ENCODE peak calls at places on chromosome 15, in seven cellular contexts. Q is fibroblast of pulmonary artery, U is PC-3, B is fibroblast of mammary gland, S is GM23338, R is neural crest cell, F is heart left ventricle. O is an unnamed sample.

GRCh38 chr15:84586641-84587160 is 14.1 kb upstream of the ZSCAN2 start:
- DNase-seq in Q (no peak), U (no peak), B (no peak), S (peak), R (no peak), F (no peak), O (no peak)

GRCh38 chr15:50828610-50829206 is 63.2 kb upstream of the SPPL2A start:
- DNase-seq in Q (peak), U (peak), B (peak), S (peak), R (no peak), F (no peak), O (no peak)

GRCh38 chr15:52078876-52079700 is 33.5 kb downstream of the BCL2L10 start:
- DNase-seq in Q (peak), U (peak), B (peak), S (peak), R (peak), F (peak), O (peak)

GRCh38 chr15:68277131-68277604 is 377 bp upstream of the FEM1B start:
- DNase-seq in Q (peak), U (no peak), B (peak), S (peak), R (no peak), F (peak), O (no peak)

GRCh38 chr15:31128919-31129768 is 27.6 kb upstream of the TRPM1 start:
- DNase-seq in Q (peak), U (peak), B (peak), S (peak), R (peak), F (peak), O (peak)

GRCh38 chr15:63904042-63904441 is 70.3 kb upstream of the HERC1 start:
- DNase-seq in Q (no peak), U (no peak), B (no peak), S (no peak), R (no peak), F (no peak), O (no peak)

GRCh38 chr15:101068961-101069734 is 150.0 kb downstream of the LRRK1 start:
- DNase-seq in Q (peak), U (no peak), B (no peak), S (peak), R (peak), F (peak), O (no peak)

GRCh38 chr15:22257047-22257667 is 176.8 kb downstream of the OR4M2 start:
- DNase-seq in Q (no peak), U (no peak), B (peak), S (no peak), R (no peak), F (no peak), O (no peak)

GRCh38 chr15:101820781-101821180 is 8.8 kb downstream of the OR4F15 start:
- DNase-seq in Q (no peak), U (no peak), B (no peak), S (no peak), R (no peak), F (no peak), O (no peak)

GRCh38 chr15:85649372-85649771 is 145.4 kb downstream of the KLHL25 start:
- DNase-seq in Q (peak), U (no peak), B (peak), S (no peak), R (peak), F (peak), O (no peak)

GRCh38 chr15:37856109-37856508 is 78.3 kb upstream of the TMCO5A start:
- DNase-seq in Q (no peak), U (no peak), B (no peak), S (no peak), R (no peak), F (no peak), O (no peak)

GRCh38 chr15:99984491-99985243 is 251.4 kb upstream of the LYSMD4 start:
- DNase-seq in Q (no peak), U (no peak), B (no peak), S (no peak), R (no peak), F (no peak), O (no peak)

GRCh38 chr15:68494573-68495105 is 62.7 kb upstream of the ITGA11 start:
- DNase-seq in Q (no peak), U (no peak), B (no peak), S (no peak), R (no peak), F (no peak), O (no peak)

GRCh38 chr15:57635300-57635944 is 43.7 kb downstream of the MYZAP start:
- DNase-seq in Q (no peak), U (no peak), B (no peak), S (peak), R (no peak), F (peak), O (no peak)

GRCh38 chr15:29528276-29528675 is 258.7 kb upstream of the NSMCE3 start:
- DNase-seq in Q (peak), U (no peak), B (no peak), S (no peak), R (no peak), F (no peak), O (no peak)

GRCh38 chr15:45660231-45660979 is 25.6 kb downstream of the SQOR start:
- DNase-seq in Q (no peak), U (no peak), B (peak), S (peak), R (no peak), F (peak), O (no peak)

GRCh38 chr15:40787344-40787841 is 17.6 kb downstream of the C15orf62 start:
- DNase-seq in Q (peak), U (peak), B (peak), S (peak), R (no peak), F (no peak), O (no peak)

GRCh38 chr15:74202461-74203401 is at the start of gene STRA6:
- DNase-seq in Q (no peak), U (no peak), B (peak), S (peak), R (peak), F (no peak), O (peak)

GRCh38 chr15:85482896-85483295 is 102.5 kb downstream of the AKAP13 start:
- DNase-seq in Q (peak), U (no peak), B (peak), S (no peak), R (no peak), F (no peak), O (no peak)

GRCh38 chr15:52558196-52558595 is 10.6 kb downstream of the ARPP19 start:
- DNase-seq in Q (peak), U (no peak), B (peak), S (no peak), R (no peak), F (no peak), O (no peak)

GRCh38 chr15:85030301-85031049 is 48.8 kb downstream of the PDE8A start:
- DNase-seq in Q (no peak), U (peak), B (no peak), S (no peak), R (no peak), F (no peak), O (no peak)

GRCh38 chr15:57751177-57751800 is 44.8 kb downstream of the POLR2M start:
- DNase-seq in Q (peak), U (peak), B (peak), S (peak), R (no peak), F (no peak), O (no peak)

GRCh38 chr15:63856711-63857458 is 23.1 kb upstream of the HERC1 start:
- DNase-seq in Q (peak), U (peak), B (peak), S (no peak), R (no peak), F (no peak), O (no peak)

GRCh38 chr15:22960587-22960986 is 19.6 kb downstream of the CYFIP1 start:
- DNase-seq in Q (no peak), U (no peak), B (no peak), S (no peak), R (no peak), F (no peak), O (no peak)

GRCh38 chr15:96606617-96607016 is 276.1 kb downstream of the NR2F2 start:
- DNase-seq in Q (no peak), U (no peak), B (no peak), S (no peak), R (no peak), F (no peak), O (no peak)

GRCh38 chr15:72284781-72285180 is 12.4 kb upstream of the PARP6 start:
- DNase-seq in Q (no peak), U (no peak), B (peak), S (no peak), R (no peak), F (no peak), O (no peak)

GRCh38 chr15:74368121-74368520 is 675 bp upstream of the CYP11A1 start:
- DNase-seq in Q (no peak), U (no peak), B (no peak), S (no peak), R (no peak), F (no peak), O (no peak)

GRCh38 chr15:75918135-75918534 is 14.5 kb downstream of the FBXO22 start:
- DNase-seq in Q (no peak), U (no peak), B (no peak), S (no peak), R (no peak), F (no peak), O (no peak)

GRCh38 chr15:94580186-94580585 is 348.8 kb downstream of the MCTP2 start:
- DNase-seq in Q (no peak), U (no peak), B (no peak), S (no peak), R (no peak), F (no peak), O (no peak)

GRCh38 chr15:30065025-30065801 is 17.5 kb upstream of the GOLGA8J start:
- DNase-seq in Q (peak), U (peak), B (peak), S (no peak), R (no peak), F (no peak), O (no peak)

GRCh38 chr15:65530318-65531111 is at the start of gene HACD3:
- DNase-seq in Q (peak), U (peak), B (peak), S (peak), R (peak), F (peak), O (peak)
- TF ChIP-seq CTCF in Q (no peak), U (no peak), B (no peak), S (no peak), R (no peak), F (no peak), O (no peak)

DNA sequence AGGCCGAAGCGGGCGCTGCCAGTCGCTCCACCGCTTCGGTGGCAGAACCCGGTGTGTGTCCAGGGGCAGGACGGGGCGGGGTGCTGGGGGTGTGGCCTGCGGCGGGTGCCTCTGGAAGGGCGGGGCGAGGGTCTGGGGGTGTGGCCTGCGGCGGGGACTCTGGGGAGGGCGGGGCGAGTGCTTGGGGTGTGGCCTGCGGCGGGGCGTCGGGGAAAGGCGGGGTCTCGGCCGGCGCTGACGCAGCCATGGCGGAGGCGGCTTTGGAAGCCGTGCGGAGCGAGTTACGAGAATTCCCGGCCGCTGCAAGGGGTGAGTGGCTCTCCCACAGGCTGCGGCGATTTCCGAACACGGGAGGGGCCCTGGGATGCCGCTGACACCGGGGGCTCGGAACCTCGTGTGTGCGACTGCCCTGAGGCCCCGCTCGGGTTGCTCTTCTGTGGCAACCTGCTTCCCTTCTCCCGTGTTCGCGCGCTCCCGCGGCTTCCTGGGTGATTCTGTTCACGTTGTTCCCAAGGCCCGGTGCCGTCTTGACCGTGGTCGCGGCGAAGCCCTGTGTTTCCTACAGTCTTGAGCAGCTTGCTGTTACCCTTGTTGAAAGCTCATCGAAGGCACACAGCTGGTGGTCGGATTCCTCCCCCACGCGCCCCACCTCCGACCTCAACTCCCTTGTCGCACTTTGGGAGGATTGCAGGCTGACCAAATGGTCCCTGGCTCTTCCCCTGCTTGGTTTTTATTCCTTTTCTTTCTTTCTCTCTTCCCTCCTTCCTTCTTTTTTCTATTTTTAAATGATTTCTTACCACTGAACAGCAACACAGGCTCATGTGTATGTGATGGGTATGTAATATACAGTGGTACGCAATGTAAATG is at the start of gene JMJD7:
- DNase-seq in Q (peak), U (peak), B (peak), S (peak), R (peak), F (peak), O (peak)
- TF ChIP-seq CTCF in Q (no peak), U (no peak), B (no peak), S (no peak), R (no peak), F (no peak), O (no peak)

GRCh38 chr15:62021991-62022600 is 38.2 kb downstream of the VPS13C start:
- DNase-seq in Q (peak), U (peak), B (peak), S (peak), R (no peak), F (no peak), O (no peak)
- TF ChIP-seq CTCF in Q (peak), U (peak), B (peak), S (peak), R (peak), F (no peak), O (no peak)

GRCh38 chr15:98800437-98801233 is 152.3 kb downstream of the IGF1R start:
- DNase-seq in Q (peak), U (peak), B (peak), S (peak), R (peak), F (peak), O (peak)
- TF ChIP-seq CTCF in Q (no peak), U (no peak), B (no peak), S (no peak), R (no peak), F (no peak), O (no peak)

GRCh38 chr15:89964555-89964954 is 36.6 kb upstream of the ZNF710 start:
- DNase-seq in Q (no peak), U (no peak), B (no peak), S (no peak), R (no peak), F (no peak), O (no peak)
- TF ChIP-seq CTCF in Q (no peak), U (no peak), B (no peak), S (no peak), R (no peak), F (no peak), O (no peak)

DNA sequence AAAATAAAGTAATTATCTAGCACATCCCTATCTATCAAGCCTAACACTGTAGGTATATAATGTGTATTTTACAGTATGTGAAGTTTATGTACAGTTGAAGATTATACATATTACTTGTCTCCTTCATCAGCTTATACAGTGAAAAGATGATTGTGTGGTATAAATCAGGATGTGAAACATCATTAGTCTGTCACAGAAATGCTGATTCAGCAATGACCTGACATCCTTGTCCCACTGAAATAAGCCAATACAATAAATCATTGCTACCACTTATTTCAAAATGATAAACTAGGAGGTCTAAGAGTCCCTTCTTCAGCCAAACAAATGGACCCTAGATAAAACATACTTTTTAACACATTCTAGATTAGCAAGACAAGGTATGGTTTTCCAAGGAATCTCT is 225.3 kb downstream of the OCA2 start:
- DNase-seq in Q (no peak), U (no peak), B (no peak), S (no peak), R (no peak), F (no peak), O (no peak)
- TF ChIP-seq CTCF in Q (no peak), U (no peak), B (no peak), S (no peak), R (no peak), F (no peak), O (no peak)

GRCh38 chr15:70875001-70875782 is 17.0 kb downstream of the THAP10 start:
- DNase-seq in Q (peak), U (peak), B (peak), S (peak), R (no peak), F (no peak), O (no peak)
- TF ChIP-seq CTCF in Q (peak), U (peak), B (peak), S (peak), R (peak), F (peak), O (no peak)

DNA sequence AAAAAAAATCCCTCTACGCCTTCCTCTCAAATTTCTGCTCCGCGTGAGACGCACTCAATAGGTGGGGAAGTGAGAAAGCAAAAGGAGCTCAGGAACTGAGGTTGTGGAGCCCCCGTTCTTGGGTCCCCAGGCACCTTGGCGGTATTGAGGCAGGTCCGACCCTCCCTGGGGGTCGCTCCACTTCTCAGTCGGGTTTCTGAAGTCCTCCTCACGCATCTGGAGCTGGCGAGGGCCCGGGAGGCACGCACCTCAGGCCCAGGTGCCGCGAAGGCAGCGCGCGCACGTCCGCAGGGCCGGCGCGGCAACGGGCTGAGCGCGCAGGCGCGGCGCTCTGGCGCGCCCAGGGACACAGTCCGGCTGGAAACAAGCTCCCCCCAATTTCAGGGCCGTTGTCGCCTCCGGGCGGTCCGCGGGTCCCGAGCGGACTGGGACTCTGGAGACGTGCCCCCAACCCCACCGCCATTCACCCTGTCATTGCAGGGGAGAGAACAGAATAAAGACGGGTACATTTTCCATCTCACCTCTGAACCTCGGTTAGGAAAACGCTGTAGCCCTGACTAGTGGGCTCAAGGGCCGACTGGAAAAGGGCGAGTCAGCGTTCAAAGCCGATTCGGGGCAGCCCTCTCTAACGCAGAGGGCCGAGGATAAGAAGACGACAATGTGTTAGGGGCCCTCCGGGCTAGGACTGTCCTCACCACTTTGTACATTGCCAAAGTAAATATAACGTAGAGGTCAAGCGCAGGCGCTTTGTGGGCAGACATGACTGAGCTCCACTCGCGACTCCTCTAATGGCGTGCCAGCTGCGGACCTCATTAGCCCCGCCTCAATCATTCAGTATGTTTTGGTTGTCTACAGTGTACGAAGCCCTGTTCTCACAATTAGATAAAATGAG is at the start of gene ZNF770:
- DNase-seq in Q (peak), U (peak), B (peak), S (peak), R (peak), F (peak), O (peak)
- TF ChIP-seq CTCF in Q (no peak), U (no peak), B (no peak), S (no peak), R (no peak), F (no peak), O (no peak)

GRCh38 chr15:81111018-81111417 is 23.1 kb upstream of the CFAP161 start:
- DNase-seq in Q (no peak), U (no peak), B (no peak), S (no peak), R (no peak), F (no peak), O (no peak)

GRCh38 chr15:81107889-81108288 is 26.2 kb upstream of the CFAP161 start:
- DNase-seq in Q (no peak), U (no peak), B (no peak), S (no peak), R (no peak), F (no peak), O (no peak)

GRCh38 chr15:81106560-81106959 is 27.5 kb upstream of the CFAP161 start:
- DNase-seq in Q (peak), U (peak), B (peak), S (peak), R (peak), F (no peak), O (peak)

GRCh38 chr15:81105521-81105920 is 28.5 kb upstream of the CFAP161 start:
- DNase-seq in Q (no peak), U (no peak), B (peak), S (no peak), R (no peak), F (no peak), O (no peak)

GRCh38 chr15:81108427-81108826 is 25.6 kb upstream of the CFAP161 start:
- DNase-seq in Q (no peak), U (peak), B (no peak), S (peak), R (peak), F (no peak), O (no peak)
- TF ChIP-seq CTCF in Q (peak), U (peak), B (peak), S (peak), R (peak), F (peak), O (peak)

DNA sequence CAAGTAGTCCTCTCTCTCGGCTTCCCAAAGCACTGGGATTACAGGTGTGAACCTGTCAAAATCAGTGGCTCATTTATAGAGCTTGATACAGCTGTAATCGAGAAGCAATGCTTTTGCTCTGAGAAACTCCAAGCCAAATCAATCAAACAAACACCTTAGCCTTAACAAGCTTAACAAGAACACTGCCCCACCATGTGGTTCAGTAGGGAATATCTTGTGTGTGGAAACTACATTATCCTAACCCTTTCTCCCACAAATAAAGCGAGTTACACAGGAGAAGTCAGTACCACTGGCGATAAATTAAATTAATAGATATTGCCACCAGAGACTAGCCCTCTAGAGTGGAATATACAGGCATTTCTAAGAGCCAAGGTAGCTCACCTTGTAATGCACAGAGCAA is 13.9 kb downstream of the CDAN1 start:
- DNase-seq in Q (no peak), U (peak), B (peak), S (peak), R (no peak), F (no peak), O (no peak)
- TF ChIP-seq CTCF in Q (peak), U (peak), B (peak), S (peak), R (peak), F (no peak), O (no peak)